ENCODE peak calls at places on chromosomes 2 and 18, in nine cellular contexts. A is body of pancreas; R is memory B cell; S is SK-MEL-5; M is head of caudate nucleus; O is ovary; Y is stimulated activated naive CD4-positive, alpha-beta T cell; I is amniotic epithelial cell; F is HT-29. H is an unnamed sample.

GRCh38 chr2:111054791-111055627 is 65.7 kb upstream of the BCL2L11 start:
- DNase-seq in A (no peak), R (no peak), S (no peak), M (no peak), O (no peak), Y (no peak), I (no peak), F (no peak), H (no peak)

GRCh38 chr2:71882949-71883472 is 264.7 kb downstream of the CYP26B1 start:
- DNase-seq in A (peak; percentile 56), R (no peak), S (peak; percentile 91), M (peak; percentile 65), O (peak; percentile 53), Y (no peak), I (peak; percentile 57), F (peak; percentile 12), H (peak; percentile 91)

GRCh38 chr2:158191076-158191566 is 89.4 kb downstream of the UPP2 start:
- DNase-seq in A (no peak), R (no peak), S (no peak), M (no peak), O (no peak), Y (peak; percentile 52), I (no peak), F (peak; percentile 43), H (no peak)

GRCh38 chr2:241652722-241653121 is 15.2 kb downstream of the ATG4B start:
- DNase-seq in A (no peak), R (no peak), S (no peak), M (no peak), O (no peak), Y (no peak), I (no peak), F (no peak), H (no peak)

GRCh38 chr2:176491172-176491904 is 222.1 kb downstream of the MTX2 start:
- DNase-seq in A (no peak), R (no peak), S (no peak), M (no peak), O (peak; percentile 60), Y (no peak), I (peak; percentile 98), F (no peak), H (no peak)

GRCh38 chr2:8796878-8797550 is 40.4 kb downstream of the KIDINS220 start:
- DNase-seq in A (no peak), R (no peak), S (no peak), M (no peak), O (no peak), Y (no peak), I (peak; percentile 14), F (no peak), H (no peak)

GRCh38 chr2:163621445-163622004 is 114.3 kb downstream of the FIGN start:
- DNase-seq in A (no peak), R (no peak), S (no peak), M (no peak), O (no peak), Y (no peak), I (no peak), F (no peak), H (no peak)

GRCh38 chr2:160614391-160614790 is 120.8 kb upstream of the RBMS1 start:
- DNase-seq in A (no peak), R (no peak), S (no peak), M (no peak), O (no peak), Y (no peak), I (peak; percentile 36), F (no peak), H (no peak)

GRCh38 chr2:160411167-160411566 is 82.4 kb downstream of the RBMS1 start:
- DNase-seq in A (no peak), R (no peak), S (no peak), M (no peak), O (no peak), Y (peak; percentile 16), I (peak; percentile 76), F (no peak), H (no peak)

GRCh38 chr2:64704161-64704560 is 50.4 kb upstream of the SERTAD2 start:
- DNase-seq in A (no peak), R (no peak), S (no peak), M (no peak), O (no peak), Y (no peak), I (no peak), F (no peak), H (no peak)

GRCh38 chr2:217478831-217479435 is 523.9 kb downstream of the TNS1 start:
- DNase-seq in A (no peak), R (no peak), S (no peak), M (no peak), O (no peak), Y (no peak), I (no peak), F (no peak), H (no peak)

GRCh38 chr2:239602290-239603282 is 201.8 kb upstream of the HDAC4 start:
- DNase-seq in A (no peak), R (peak; percentile 6), S (no peak), M (no peak), O (peak; percentile 7), Y (no peak), I (no peak), F (no peak), H (peak; percentile 66)

GRCh38 chr2:224099846-224100643 is 61.0 kb upstream of the SERPINE2 start:
- DNase-seq in A (no peak), R (no peak), S (no peak), M (no peak), O (no peak), Y (no peak), I (no peak), F (no peak), H (no peak)

GRCh38 chr2:158573739-158574138 is 117.0 kb downstream of the PKP4 start:
- DNase-seq in A (no peak), R (no peak), S (no peak), M (no peak), O (no peak), Y (no peak), I (no peak), F (peak; percentile 24), H (no peak)

GRCh38 chr2:64405476-64406406 is 48.2 kb upstream of the LGALSL start:
- DNase-seq in A (no peak), R (no peak), S (no peak), M (no peak), O (no peak), Y (no peak), I (peak; percentile 62), F (no peak), H (no peak)

GRCh38 chr2:85553184-85553583 is 8.1 kb downstream of the GGCX start:
- DNase-seq in A (no peak), R (no peak), S (no peak), M (no peak), O (no peak), Y (no peak), I (no peak), F (no peak), H (no peak)

GRCh38 chr2:155815851-155816250 is 516.7 kb downstream of the NR4A2 start:
- DNase-seq in A (no peak), R (no peak), S (peak; percentile 76), M (peak; percentile 23), O (no peak), Y (no peak), I (peak; percentile 11), F (peak; percentile 51), H (no peak)

GRCh38 chr18:68803371-68803770 is 5.5 kb downstream of the CCDC102B start:
- DNase-seq in A (no peak), R (no peak), S (no peak), M (no peak), O (no peak), Y (no peak), I (peak; percentile 60), F (no peak), H (no peak)

GRCh38 chr2:75241696-75242095 is 42.4 kb upstream of the TACR1 start:
- DNase-seq in A (no peak), R (no peak), S (peak; percentile 44), M (no peak), O (no peak), Y (no peak), I (peak; percentile 49), F (peak; percentile 11), H (no peak)

GRCh38 chr18:79588636-79589481 is 90.7 kb upstream of the CTDP1 start:
- DNase-seq in A (peak; percentile 52), R (no peak), S (no peak), M (peak; percentile 32), O (peak; percentile 91), Y (no peak), I (peak; percentile 84), F (no peak), H (peak; percentile 88)

GRCh38 chr2:205732314-205732713 is 50.0 kb downstream of the NRP2 start:
- DNase-seq in A (no peak), R (no peak), S (no peak), M (no peak), O (no peak), Y (no peak), I (no peak), F (no peak), H (no peak)

GRCh38 chr2:101949304-101949703 is 42.5 kb upstream of the IL1R2 start:
- DNase-seq in A (no peak), R (no peak), S (no peak), M (no peak), O (no peak), Y (no peak), I (no peak), F (no peak), H (no peak)

GRCh38 chr2:23549051-23549450 is 164.1 kb downstream of the KLHL29 start:
- DNase-seq in A (no peak), R (no peak), S (no peak), M (no peak), O (no peak), Y (no peak), I (no peak), F (no peak), H (no peak)

GRCh38 chr2:71224457-71224856 is 2.4 kb downstream of the PAIP2B start:
- DNase-seq in A (peak; percentile 28), R (no peak), S (no peak), M (no peak), O (no peak), Y (no peak), I (no peak), F (no peak), H (no peak)

GRCh38 chr2:186820303-186820702 is 28.7 kb downstream of the ZSWIM2 start:
- DNase-seq in A (no peak), R (no peak), S (no peak), M (no peak), O (no peak), Y (no peak), I (no peak), F (no peak), H (no peak)

GRCh38 chr2:234632527-234633391 is 135.9 kb upstream of the ARL4C start:
- DNase-seq in A (no peak), R (no peak), S (no peak), M (no peak), O (no peak), Y (no peak), I (peak; percentile 93), F (no peak), H (no peak)

GRCh38 chr2:207334309-207334630 is 168.5 kb upstream of the KLF7 start:
- DNase-seq in A (no peak), R (no peak), S (no peak), M (no peak), O (no peak), Y (no peak), I (no peak), F (no peak), H (no peak)

GRCh38 chr2:62456721-62457539 is 49.1 kb downstream of the TMEM17 start:
- DNase-seq in A (peak; percentile 78), R (peak; percentile 82), S (peak; percentile 76), M (peak; percentile 73), O (peak; percentile 89), Y (peak; percentile 46), I (peak; percentile 75), F (peak; percentile 80), H (peak; percentile 86)

GRCh38 chr18:54607213-54607934 is 16.3 kb downstream of the DYNAP start:
- DNase-seq in A (peak; percentile 48), R (no peak), S (no peak), M (no peak), O (no peak), Y (no peak), I (no peak), F (peak; percentile 65), H (no peak)

GRCh38 chr2:120219766-120220165 is 3.4 kb downstream of the TMEM185B start:
- DNase-seq in A (no peak), R (no peak), S (no peak), M (no peak), O (no peak), Y (no peak), I (no peak), F (no peak), H (no peak)

GRCh38 chr2:241363316-241363879 is 7.3 kb downstream of the FARP2 start:
- DNase-seq in A (no peak), R (no peak), S (no peak), M (no peak), O (no peak), Y (no peak), I (no peak), F (no peak), H (no peak)

H was measured in cardiac septum.